ENCODE peak calls at places on chromosomes 5 and 9, in ten cellular contexts. Z, O, N, D, A, I, Y, W, G and E are unnamed samples.
A peak's percentile ranks its signal among the peaks of the same experiment; 100 is the strongest.

GRCh38 chr5:160021818-160022446 is 13.0 kb downstream of the TTC1 start:
- DNase-seq in D (peak; percentile 45), W (no peak), G (peak; percentile 81), N (peak; percentile 47), Y (peak; percentile 74), Z (peak; percentile 79), O (no peak), A (peak; percentile 64), I (peak; percentile 74), E (peak; percentile 54)

GRCh38 chr5:141883184-141883947 is 5.2 kb upstream of the PCDH1 start:
- DNase-seq in N (no peak), Y (peak; percentile 53), G (peak; percentile 26), O (peak; percentile 67), I (peak; percentile 58), W (no peak), Z (no peak), D (no peak), A (no peak), E (peak; percentile 55)

GRCh38 chr5:15366676-15367391 is 133.1 kb upstream of the FBXL7 start:
- DNase-seq in G (no peak), O (no peak), Z (no peak), Y (peak; percentile 2), N (no peak), W (no peak), A (no peak), D (no peak), I (no peak), E (no peak)

GRCh38 chr5:161846731-161847130 is 1.2 kb upstream of the GABRA1 start:
- DNase-seq in Z (no peak), Y (no peak), G (peak; percentile 21), O (no peak), A (no peak), W (no peak), N (no peak), D (peak; percentile 28), I (peak; percentile 19), E (no peak)

GRCh38 chr9:27664136-27664819 is 91.0 kb upstream of the C9orf72 start:
- DNase-seq in I (peak; percentile 62), G (no peak), Z (peak; percentile 64), N (no peak), D (no peak), O (no peak), W (no peak), Y (no peak), A (no peak), E (no peak)

GRCh38 chr5:41598011-41598410 is 87.6 kb upstream of the PLCXD3 start:
- DNase-seq in O (no peak), N (no peak), A (no peak), W (peak; percentile 5), D (no peak), Z (no peak), I (no peak), G (no peak), Y (no peak), E (no peak)

GRCh38 chr9:117368684-117369230 is 46.1 kb downstream of the ASTN2 start:
- DNase-seq in A (no peak), I (no peak), Y (no peak), N (no peak), G (no peak), Z (no peak), W (no peak), D (no peak), O (no peak), E (no peak)

GRCh38 chr9:108272350-108272899 is 583.4 kb downstream of the ACTL7B start:
- DNase-seq in Y (peak; percentile 41), I (peak; percentile 73), Z (peak; percentile 77), W (no peak), G (peak; percentile 54), O (peak; percentile 68), D (peak; percentile 64), A (no peak), N (no peak), E (peak; percentile 81)

GRCh38 chr5:147068998-147069397 is 165.8 kb upstream of the STK32A start:
- DNase-seq in N (no peak), G (no peak), O (no peak), Y (no peak), W (no peak), I (no peak), A (no peak), D (no peak), Z (no peak), E (no peak)

GRCh38 chr5:144390133-144390532 is 219.5 kb downstream of the KCTD16 start:
- DNase-seq in W (no peak), I (peak; percentile 43), Z (no peak), Y (peak; percentile 4), O (no peak), A (no peak), G (peak; percentile 14), N (no peak), D (no peak), E (no peak)

GRCh38 chr5:14009575-14009974 is 65.1 kb upstream of the DNAH5 start:
- DNase-seq in W (no peak), O (no peak), A (no peak), D (no peak), Z (no peak), I (no peak), N (no peak), G (peak; percentile 68), Y (no peak), E (no peak)

GRCh38 chr5:79795764-79796398 is 106.2 kb downstream of the CMYA5 start:
- DNase-seq in A (no peak), N (no peak), O (peak; percentile 63), W (no peak), G (no peak), Z (no peak), I (no peak), D (peak; percentile 17), Y (peak; percentile 35), E (no peak)

GRCh38 chr5:68245325-68245724 is 29.8 kb downstream of the PIK3R1 start:
- DNase-seq in N (no peak), I (no peak), D (no peak), A (no peak), Y (no peak), Z (no peak), W (no peak), O (no peak), G (no peak), E (no peak)

GRCh38 chr9:127578952-127579853 is 32.9 kb upstream of the STXBP1 start:
- DNase-seq in A (peak; percentile 41), Z (peak; percentile 89), N (peak; percentile 77), Y (peak; percentile 48), G (peak; percentile 96), O (peak; percentile 91), D (peak; percentile 90), W (peak; percentile 84), I (peak; percentile 81), E (peak; percentile 58)

GRCh38 chr9:127580879-127581278 is 31.2 kb upstream of the STXBP1 start:
- DNase-seq in Y (no peak), I (no peak), Z (no peak), W (no peak), G (no peak), N (no peak), O (no peak), A (no peak), D (peak; percentile 37), E (no peak)

GRCh38 chr9:127575875-127576778 is 36.0 kb upstream of the STXBP1 start:
- DNase-seq in D (no peak), N (no peak), Z (peak; percentile 79), W (no peak), O (no peak), G (no peak), Y (no peak), I (peak; percentile 71), A (no peak), E (no peak)

GRCh38 chr9:127580371-127580770 is 31.7 kb upstream of the STXBP1 start:
- DNase-seq in O (no peak), Y (no peak), I (no peak), W (no peak), N (no peak), G (no peak), D (no peak), Z (no peak), A (no peak), E (no peak)

GRCh38 chr9:127578627-127578951 is 33.5 kb upstream of the STXBP1 start:
- DNase-seq in G (no peak), Z (no peak), D (no peak), W (no peak), O (no peak), I (no peak), Y (no peak), A (no peak), N (no peak), E (no peak)
- H3K4me3 ChIP-seq in G (no peak overlapping the region), Z (no peak overlapping the region), D (no peak overlapping the region), W (peak overlapping the region; percentile 57), O (peak overlapping the region; percentile 49), I (no peak overlapping the region), Y (no peak overlapping the region), A (no peak overlapping the region), N (peak overlapping the region; percentile 46), E (no peak overlapping the region)

DNA sequence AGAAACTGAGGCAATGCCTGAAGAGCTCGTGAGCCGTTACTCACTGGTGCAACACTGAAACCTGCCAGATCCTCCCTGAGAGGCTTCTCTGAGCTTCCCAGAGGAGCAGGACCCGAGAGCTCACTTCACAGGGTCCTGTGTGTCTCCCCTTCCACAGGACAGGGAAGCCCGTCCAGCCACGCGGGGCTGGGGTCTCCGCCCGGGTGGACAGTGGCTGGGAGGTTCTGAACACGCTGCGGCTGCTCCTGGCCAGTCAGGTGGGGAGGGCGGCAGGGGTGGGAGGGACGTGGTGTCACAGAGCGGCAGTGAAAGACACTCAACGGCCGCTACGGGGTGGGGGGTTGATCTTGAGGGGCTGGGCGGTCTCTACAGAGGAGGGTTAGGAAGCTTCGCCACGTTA is 290 bp upstream of the ZDHHC11 start:
- DNase-seq in G (no peak), O (peak; percentile 54), A (no peak), D (no peak), I (no peak), Y (no peak), N (no peak), Z (no peak), W (no peak), E (no peak)
- H3K4me3 ChIP-seq in G (peak overlapping the region; percentile 73), O (no peak overlapping the region), A (no peak overlapping the region), D (no peak overlapping the region), I (no peak overlapping the region), Y (no peak overlapping the region), N (no peak overlapping the region), Z (no peak overlapping the region), W (no peak overlapping the region), E (peak overlapping the region; percentile 53)

DNA sequence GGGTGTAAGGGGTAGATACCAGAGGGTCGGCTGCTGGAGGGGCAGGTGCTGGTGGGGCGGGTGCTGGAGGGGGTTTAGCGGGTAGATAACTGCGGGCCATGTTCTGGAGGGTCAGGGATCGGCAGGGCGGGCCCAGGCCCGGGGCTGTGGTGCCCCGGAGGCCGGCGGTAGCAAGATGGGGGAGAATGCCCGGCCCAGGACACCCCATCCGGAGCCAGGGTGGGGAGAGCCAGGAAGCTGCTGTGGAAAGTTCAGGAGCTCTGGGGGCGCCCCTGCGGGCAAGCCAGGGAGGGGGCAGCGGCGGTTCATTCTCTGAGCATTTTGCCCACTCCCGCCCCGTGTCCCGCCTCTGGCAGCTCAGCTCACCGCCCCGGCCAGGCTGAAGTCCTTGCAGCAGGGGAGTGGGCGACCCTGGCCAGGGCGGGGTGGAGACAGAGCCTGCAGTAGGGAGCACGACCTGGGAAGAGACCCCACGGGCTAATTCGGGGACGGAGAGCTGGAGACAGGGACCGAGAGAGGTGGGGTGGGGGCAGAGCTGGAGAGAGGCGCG is 538 bp downstream of the PRRT1B start:
- DNase-seq in A (no peak), W (no peak), O (no peak), N (no peak), Y (no peak), D (no peak), G (no peak), Z (peak; percentile 33), I (peak; percentile 18), E (no peak)
- H3K4me3 ChIP-seq in A (no peak overlapping the region), W (no peak overlapping the region), O (peak overlapping the region; percentile 15), N (no peak overlapping the region), Y (peak overlapping the region; percentile 33), D (peak overlapping the region; percentile 35), G (peak overlapping the region; percentile 63), Z (peak overlapping the region; percentile 30), I (no peak overlapping the region), E (peak overlapping the region; percentile 50)

GRCh38 chr5:81901539-81901938 is 70.3 kb upstream of the ATG10 start:
- DNase-seq in Z (no peak), A (no peak), N (no peak), I (no peak), Y (no peak), D (no peak), O (no peak), G (no peak), W (no peak), E (no peak)
- H3K4me3 ChIP-seq in Z (no peak overlapping the region), A (no peak overlapping the region), N (no peak overlapping the region), I (no peak overlapping the region), Y (no peak overlapping the region), D (no peak overlapping the region), O (no peak overlapping the region), G (no peak overlapping the region), W (no peak overlapping the region), E (no peak overlapping the region)